ENCODE peak calls at places on chromosome X, in six cellular contexts. Q is uterus, L is stomach, E is heart left ventricle, K is suprapubic skin, J is left ventricle myocardium inferior. V is an unnamed sample.

GRCh38 chrX:70769659-70770232 is 138.8 kb downstream of the TEX11 start:
- DNase-seq in E (no peak), J (no peak), K (no peak), L (no peak), Q (no peak), V (no peak)

GRCh38 chrX:149871433-149871832 is 9.6 kb upstream of the MAGEA8 start:
- DNase-seq in E (no peak), L (no peak), J (no peak), K (no peak), Q (no peak), V (no peak)

GRCh38 chrX:51889851-51890250 is 3.6 kb upstream of the MAGED1 start:
- DNase-seq in Q (no peak), L (no peak), E (no peak), K (no peak), J (no peak), V (no peak)

GRCh38 chrX:74520896-74521295 is 93.5 kb downstream of the RLIM start:
- DNase-seq in K (no peak), J (no peak), L (no peak), E (no peak), Q (no peak), V (no peak)

GRCh38 chrX:121987835-121988234 is 940.4 kb downstream of the GLUD2 start:
- DNase-seq in K (no peak), L (no peak), Q (no peak), J (no peak), E (no peak), V (no peak)

GRCh38 chrX:26822448-26822847 is 606.5 kb downstream of the MAGEB5 start:
- DNase-seq in E (no peak), K (no peak), J (no peak), L (no peak), Q (no peak), V (no peak)

GRCh38 chrX:110056419-110056818 is 53.5 kb downstream of the TMEM164 start:
- DNase-seq in E (no peak), J (no peak), Q (no peak), K (no peak), L (no peak), V (no peak)

GRCh38 chrX:7261672-7262332 is 113.8 kb upstream of the PUDP start:
- DNase-seq in K (no peak), E (no peak), Q (no peak), J (no peak), L (no peak), V (no peak)

GRCh38 chrX:42096262-42096939 is 173.0 kb upstream of the CASK start:
- DNase-seq in K (no peak), Q (no peak), L (peak; percentile 46), E (peak; percentile 38), J (no peak), V (peak; percentile 2)

GRCh38 chrX:40504801-40505605 is 75.8 kb upstream of the ATP6AP2 start:
- DNase-seq in E (no peak), K (no peak), L (no peak), J (no peak), Q (no peak), V (no peak)

GRCh38 chrX:109716431-109717028 is 16.5 kb downstream of the ACSL4 start:
- DNase-seq in E (no peak), J (no peak), K (no peak), L (no peak), Q (no peak), V (no peak)

GRCh38 chrX:154458116-154458953 is at the start of gene PLXNA3:
- DNase-seq in K (no peak), Q (no peak), L (peak; percentile 39), E (peak; percentile 62), J (peak; percentile 54), V (peak; percentile 54)

GRCh38 chrX:115559672-115560071 is 1.3 kb upstream of the PLS3 start:
- DNase-seq in Q (no peak), E (no peak), L (no peak), J (no peak), K (no peak), V (no peak)

GRCh38 chrX:140157611-140158010 is 192.3 kb upstream of the CXorf66 start:
- DNase-seq in J (no peak), K (no peak), L (no peak), Q (no peak), E (no peak), V (no peak)

GRCh38 chrX:115895678-115896329 is 274.7 kb upstream of the AGTR2 start:
- DNase-seq in K (no peak), L (no peak), E (no peak), Q (no peak), J (no peak), V (no peak)

GRCh38 chrX:22135171-22135711 is 103.1 kb downstream of the PHEX start:
- DNase-seq in E (no peak), L (no peak), Q (no peak), J (no peak), K (no peak), V (no peak)

GRCh38 chrX:134023851-134024281 is 38.5 kb upstream of the GPC3 start:
- DNase-seq in Q (no peak), L (no peak), E (no peak), K (no peak), J (no peak), V (no peak)
- H3K4me1 ChIP-seq in Q (no peaks in the 10 kb centered on the region), L (no peaks in the 10 kb centered on the region), E (no peaks in the 10 kb centered on the region), K (no peaks in the 10 kb centered on the region), J (no peaks in the 10 kb centered on the region), V (no peaks in the 10 kb centered on the region)

DNA sequence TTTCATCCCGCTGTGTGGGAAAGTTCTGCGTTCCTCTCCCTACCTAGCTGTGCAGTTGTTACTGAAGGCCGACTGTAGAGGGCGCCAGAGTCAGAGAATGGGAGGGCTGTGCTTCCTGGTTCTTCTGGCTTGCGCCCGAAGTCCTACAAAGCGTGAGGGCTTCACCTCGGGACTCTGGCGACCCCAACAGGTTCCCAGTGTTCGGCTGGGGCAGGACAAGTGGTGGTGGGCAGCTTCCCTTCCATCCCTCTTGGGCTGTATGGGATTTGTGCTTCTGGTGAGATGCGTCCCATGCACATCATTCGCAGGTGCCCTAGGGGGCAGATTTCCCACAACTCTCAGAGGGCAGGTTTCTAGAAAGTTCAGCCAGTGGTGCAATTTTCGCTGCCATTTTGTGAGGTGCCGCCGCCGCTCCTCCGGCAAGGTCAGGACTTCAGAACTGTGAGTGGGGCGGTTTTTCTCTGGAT is 27.3 kb downstream of the CT45A3 start:
- DNase-seq in K (no peak), E (no peak), L (peak; percentile 35), J (no peak), Q (no peak), V (no peak)
- TF ChIP-seq CTCF in K (no peak), E (peak; percentile 12), L (peak; percentile 18), J (no peak), Q (no peak), V (peak; percentile 8)

DNA sequence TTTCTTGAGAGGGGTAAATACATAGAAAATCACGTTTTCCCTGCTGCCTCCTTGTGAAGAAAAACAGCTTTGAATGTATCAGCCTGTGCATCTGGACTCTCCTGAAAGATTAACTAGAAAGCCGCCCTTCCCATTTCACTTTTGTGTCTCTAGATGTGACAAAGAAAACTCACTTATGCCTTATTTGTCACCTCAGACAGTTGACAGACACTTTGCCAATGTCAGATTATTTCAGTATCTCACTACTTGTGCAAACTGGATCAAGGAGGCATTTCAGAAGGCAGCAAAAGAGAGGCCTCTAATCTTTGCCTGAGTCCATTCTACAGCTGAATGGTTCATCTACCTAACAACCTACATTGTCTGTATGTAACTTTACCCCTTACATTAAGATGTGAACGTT is 754.9 kb downstream of the RPA4 start:
- DNase-seq in L (no peak), Q (no peak), E (no peak), K (no peak), J (no peak), V (no peak)
- H3K27ac ChIP-seq in L (no peak overlapping the region), Q (no peak overlapping the region), E (no peak overlapping the region), K (no peak overlapping the region), J (no peak overlapping the region), V (no peak overlapping the region)

GRCh38 chrX:130754353-130754752 is 148.7 kb downstream of the ENOX2 start:
- DNase-seq in L (no peak), J (no peak), E (no peak), Q (no peak), K (no peak), V (no peak)
- H3K4me1 ChIP-seq in L (no peaks in the 10 kb centered on the region), J (no peaks in the 10 kb centered on the region), E (no peaks in the 10 kb centered on the region), Q (no peaks in the 10 kb centered on the region), K (no peaks in the 10 kb centered on the region), V (no peaks in the 10 kb centered on the region)

GRCh38 chrX:17529349-17529748 is 154.3 kb downstream of the NHS start:
- DNase-seq in E (no peak), J (no peak), L (no peak), Q (no peak), K (no peak), V (no peak)

GRCh38 chrX:17537652-17538301 is 162.8 kb downstream of the NHS start:
- DNase-seq in L (peak; percentile 37), J (no peak), K (no peak), Q (no peak), E (no peak), V (no peak)

GRCh38 chrX:17531500-17531899 is 156.5 kb downstream of the NHS start:
- DNase-seq in K (no peak), Q (no peak), E (no peak), L (no peak), J (no peak), V (no peak)

GRCh38 chrX:17535229-17535628 is 160.2 kb downstream of the NHS start:
- DNase-seq in E (no peak), L (peak; percentile 28), Q (no peak), J (no peak), K (no peak), V (no peak)
- TF ChIP-seq CTCF in E (peak; percentile 41), L (peak; percentile 22), Q (no peak), J (peak; percentile 56), K (no peak), V (no peak)

GRCh38 chrX:119481218-119481875 is 13.1 kb downstream of the SLC25A5 start:
- DNase-seq in K (no peak), E (peak; percentile 39), Q (no peak), J (peak; percentile 17), L (peak; percentile 84), V (no peak)

GRCh38 chrX:119475389-119476101 is 7.3 kb downstream of the SLC25A5 start:
- DNase-seq in E (no peak), J (no peak), K (no peak), Q (no peak), L (no peak), V (no peak)

GRCh38 chrX:119477812-119478232 is 9.6 kb downstream of the SLC25A5 start:
- DNase-seq in E (no peak), L (peak; percentile 42), J (no peak), Q (peak; percentile 71), K (no peak), V (no peak)

GRCh38 chrX:119479845-119480244 is 11.6 kb downstream of the SLC25A5 start:
- DNase-seq in J (no peak), L (no peak), K (no peak), Q (no peak), E (no peak), V (no peak)

GRCh38 chrX:119478504-119478903 is 10.3 kb downstream of the SLC25A5 start:
- DNase-seq in L (no peak), E (no peak), Q (no peak), K (no peak), J (no peak), V (no peak)
- H3K27ac ChIP-seq in L (no peak overlapping the region), E (no peak overlapping the region), Q (peak overlapping the region; percentile 35), K (no peak overlapping the region), J (peak overlapping the region; percentile 55), V (no peak overlapping the region)

DNA sequence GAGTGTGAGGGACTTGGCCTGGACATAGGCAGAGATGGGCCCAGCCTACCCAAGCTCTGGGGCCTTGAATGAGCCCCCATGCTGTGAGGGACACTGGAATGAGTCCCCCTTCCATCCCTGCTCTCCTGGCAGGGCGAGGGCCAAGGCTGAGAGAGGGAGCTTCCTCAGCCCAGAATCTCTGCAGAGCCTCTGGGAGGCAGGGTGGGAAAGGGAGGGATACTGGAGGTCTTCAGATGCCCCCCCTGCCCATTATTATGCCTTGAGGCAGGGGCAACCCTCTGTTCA is 124.5 kb upstream of the PJA1 start:
- DNase-seq in E (no peak), Q (no peak), J (no peak), K (no peak), L (no peak), V (no peak)
- H3K4me1 ChIP-seq in E (no peaks in the 10 kb centered on the region), Q (no peaks in the 10 kb centered on the region), J (peaks cover 7% of the 10 kb centered on the region), K (peaks cover 4% of the 10 kb centered on the region), L (peaks cover 19% of the 10 kb centered on the region), V (peaks cover 3% of the 10 kb centered on the region)

V was measured in heart right ventricle.